ENCODE peak calls at places on chromosome 12, in seven cellular contexts. J, L, X, N, G, W and A are unnamed samples.

GRCh38 chr12:52799498-52800211 is 3.7 kb upstream of the KRT3 start:
- DNase-seq in L (no peak), N (no peak), W (no peak), J (no peak), X (no peak), G (no peak), A (no peak)

GRCh38 chr12:5665615-5666014 is 233.7 kb downstream of the NTF3 start:
- DNase-seq in N (no peak), J (peak), G (no peak), X (no peak), L (no peak), W (peak), A (no peak)

GRCh38 chr12:31785318-31785717 is 56.5 kb upstream of the AMN1 start:
- DNase-seq in L (no peak), G (no peak), N (no peak), J (no peak), W (no peak), X (no peak), A (no peak)

GRCh38 chr12:45834809-45835208 is 105.3 kb downstream of the ARID2 start:
- DNase-seq in X (no peak), J (no peak), G (no peak), W (no peak), L (no peak), N (no peak), A (no peak)

GRCh38 chr12:13104403-13104802 is 936 bp upstream of the GSG1 start:
- DNase-seq in J (no peak), L (no peak), X (no peak), N (no peak), G (no peak), W (no peak), A (no peak)

GRCh38 chr12:132422057-132423043 is 67.6 kb upstream of the FBRSL1 start:
- DNase-seq in X (no peak), W (peak), J (no peak), L (no peak), G (no peak), N (peak), A (no peak)

GRCh38 chr12:88781909-88782308 is 201.6 kb upstream of the KITLG start:
- DNase-seq in X (no peak), J (peak), W (peak), G (no peak), N (no peak), L (no peak), A (no peak)

GRCh38 chr12:79069009-79069408 is 204.4 kb downstream of the SYT1 start:
- DNase-seq in L (no peak), X (peak), N (no peak), W (no peak), G (peak), J (no peak), A (no peak)

GRCh38 chr12:27460471-27460978 is 14.0 kb downstream of the SMCO2 start:
- DNase-seq in G (peak), X (no peak), J (no peak), L (no peak), W (no peak), N (no peak), A (no peak)

GRCh38 chr12:84408936-84409335 is 503.7 kb downstream of the SLC6A15 start:
- DNase-seq in N (no peak), L (no peak), W (peak), J (peak), X (no peak), G (peak), A (no peak)

GRCh38 chr12:115934046-115934445 is 343.4 kb downstream of the MED13L start:
- DNase-seq in J (no peak), L (no peak), W (no peak), N (no peak), X (no peak), G (no peak), A (no peak)

GRCh38 chr12:58414398-58414871 is 473.1 kb downstream of the ATP23 start:
- DNase-seq in L (no peak), X (no peak), N (no peak), G (no peak), J (peak), W (peak), A (no peak)

GRCh38 chr12:107619831-107620230 is 65.8 kb upstream of the PWP1 start:
- DNase-seq in W (no peak), L (no peak), X (no peak), G (no peak), N (no peak), J (no peak), A (no peak)

GRCh38 chr12:77124767-77125166 is 59.4 kb upstream of the E2F7 start:
- DNase-seq in N (no peak), X (no peak), J (peak), G (no peak), W (peak), L (no peak), A (no peak)

GRCh38 chr12:99200711-99201384 is 446.7 kb upstream of the GARIN6 start:
- DNase-seq in G (peak), L (no peak), X (no peak), W (no peak), N (no peak), J (no peak), A (no peak)

GRCh38 chr12:93127582-93128331 is 198.7 kb upstream of the EEA1 start:
- DNase-seq in X (no peak), L (peak), G (peak), J (peak), N (peak), W (peak), A (no peak)